ENCODE peak calls at places on chromosomes 5 and 9, in seven cellular contexts. A is fibroblast of lung; T is psoas muscle; V is osteoblast; K is heart left ventricle; B is breast epithelium; N is CD8-positive, alpha-beta T cell. Q is an unnamed sample.

GRCh38 chr5:132661231-132662003 is 3.4 kb downstream of the IL13 start:
- DNase-seq in K (no peak), N (no peak), V (peak; percentile 80), T (no peak), A (no peak), B (no peak), Q (no peak)

GRCh38 chr9:31030741-31031202 is 1353.7 kb upstream of the ACO1 start:
- DNase-seq in V (peak; percentile 50), K (no peak), B (no peak), T (no peak), N (no peak), A (peak; percentile 59), Q (no peak)

GRCh38 chr5:65141487-65141886 is 340.2 kb downstream of the ADAMTS6 start:
- DNase-seq in N (no peak), B (no peak), A (peak; percentile 51), T (no peak), K (no peak), V (no peak), Q (no peak)

GRCh38 chr9:110104201-110104845 is 103.6 kb downstream of the C9orf152 start:
- DNase-seq in A (peak; percentile 80), T (no peak), N (no peak), V (peak; percentile 58), B (no peak), K (no peak), Q (no peak)

GRCh38 chr9:33180526-33181184 is 13.5 kb upstream of the B4GALT1 start:
- DNase-seq in V (peak; percentile 81), B (no peak), A (peak; percentile 85), T (no peak), K (no peak), N (no peak), Q (no peak)

GRCh38 chr5:156835905-156836304 is 14.2 kb upstream of the PPP1R2B start:
- DNase-seq in K (no peak), N (no peak), T (no peak), A (no peak), V (no peak), B (no peak), Q (no peak)

GRCh38 chr9:120902824-120903608 is 23.6 kb downstream of the TRAF1 start:
- DNase-seq in B (no peak), N (no peak), K (no peak), V (no peak), T (no peak), A (no peak), Q (no peak)

GRCh38 chr5:173293817-173294672 is 34.2 kb downstream of the STC2 start:
- DNase-seq in A (peak; percentile 53), B (peak; percentile 84), K (peak; percentile 72), V (peak; percentile 93), N (peak; percentile 59), T (peak; percentile 85), Q (no peak)

GRCh38 chr5:79560774-79561524 is 47.0 kb upstream of the HOMER1 start:
- DNase-seq in N (no peak), T (no peak), V (peak; percentile 17), K (no peak), B (no peak), A (peak; percentile 61), Q (no peak)

GRCh38 chr5:96340357-96340756 is 92.7 kb downstream of the PCSK1 start:
- DNase-seq in T (no peak), B (no peak), K (no peak), V (no peak), N (no peak), A (peak; percentile 51), Q (no peak)

GRCh38 chr5:80959768-80960442 is at the start of gene RASGRF2:
- DNase-seq in T (no peak), V (peak; percentile 85), A (peak; percentile 59), N (peak; percentile 46), B (no peak), K (peak; percentile 31), Q (no peak)

GRCh38 chr5:96324708-96325107 is 108.3 kb downstream of the PCSK1 start:
- DNase-seq in T (no peak), B (no peak), A (peak; percentile 84), V (peak; percentile 53), K (no peak), N (no peak), Q (no peak)

GRCh38 chr5:127013407-127013806 is 17.0 kb downstream of the MARCHF3 start:
- DNase-seq in V (no peak), T (no peak), K (no peak), B (no peak), N (no peak), A (no peak), Q (no peak)

GRCh38 chr9:109017493-109017892 is 4.2 kb upstream of the CTNNAL1 start:
- DNase-seq in V (no peak), T (no peak), A (no peak), K (no peak), N (no peak), B (no peak), Q (no peak)

GRCh38 chr9:90032296-90033029 is 427.7 kb downstream of the GADD45G start:
- DNase-seq in T (no peak), B (no peak), N (no peak), A (no peak), V (no peak), K (no peak), Q (no peak)

GRCh38 chr9:113951032-113951372 is 74.9 kb downstream of the ZNF618 start:
- DNase-seq in V (no peak), B (no peak), N (no peak), A (no peak), K (no peak), T (no peak), Q (no peak)

GRCh38 chr5:96936431-96937221 is 746 bp downstream of the LNPEP start:
- DNase-seq in A (peak; percentile 29), V (peak; percentile 66), T (peak; percentile 70), N (peak; percentile 58), B (no peak), K (peak; percentile 33), Q (no peak)

GRCh38 chr5:112737472-112738179 is at the start of gene APC:
- DNase-seq in B (peak; percentile 85), T (peak; percentile 95), V (peak; percentile 92), K (peak; percentile 93), N (peak; percentile 73), A (peak; percentile 91), Q (peak; percentile 98)

GRCh38 chr9:114900937-114901802 is 29.2 kb downstream of the TNFSF8 start:
- DNase-seq in B (no peak), A (peak; percentile 85), N (no peak), T (no peak), K (no peak), V (no peak), Q (no peak)

GRCh38 chr5:10594591-10595210 is 30.8 kb downstream of the ANKRD33B start:
- DNase-seq in T (no peak), A (peak; percentile 79), B (no peak), N (no peak), K (no peak), V (no peak), Q (no peak)

GRCh38 chr5:51201708-51202107 is 181.5 kb upstream of the ISL1 start:
- DNase-seq in K (no peak), T (no peak), V (no peak), A (no peak), B (no peak), N (no peak), Q (no peak)

GRCh38 chr5:34660444-34660843 is 4.3 kb downstream of the RAI14 start:
- DNase-seq in K (no peak), V (peak; percentile 91), B (no peak), T (no peak), N (no peak), A (peak; percentile 99), Q (no peak)

GRCh38 chr5:136686192-136686872 is 321.0 kb upstream of the TRPC7 start:
- DNase-seq in T (no peak), B (no peak), N (no peak), A (peak; percentile 43), V (no peak), K (no peak), Q (no peak)

GRCh38 chr9:2271426-2271825 is 256.3 kb downstream of the SMARCA2 start:
- DNase-seq in T (no peak), N (no peak), V (peak; percentile 5), B (no peak), K (no peak), A (peak; percentile 10), Q (no peak)

GRCh38 chr9:33044677-33045282 is 19.7 kb downstream of the DNAJA1 start:
- DNase-seq in A (peak; percentile 28), T (no peak), K (peak; percentile 34), V (peak; percentile 60), B (no peak), N (no peak), Q (no peak)

GRCh38 chr5:4945296-4945695 is 194.8 kb upstream of the ADAMTS16 start:
- DNase-seq in V (no peak), T (no peak), B (no peak), K (no peak), N (no peak), A (no peak), Q (no peak)

GRCh38 chr5:122415481-122416120 is 103.6 kb downstream of the SNCAIP start:
- DNase-seq in A (peak; percentile 62), N (no peak), K (peak; percentile 33), T (peak; percentile 46), V (peak; percentile 71), B (no peak), Q (no peak)
- TF ChIP-seq CTCF in A (peak; percentile 72), N (no peak), K (peak; percentile 60), T (peak; percentile 32), V (peak; percentile 80), B (peak; percentile 34), Q (peak; percentile 83)

DNA sequence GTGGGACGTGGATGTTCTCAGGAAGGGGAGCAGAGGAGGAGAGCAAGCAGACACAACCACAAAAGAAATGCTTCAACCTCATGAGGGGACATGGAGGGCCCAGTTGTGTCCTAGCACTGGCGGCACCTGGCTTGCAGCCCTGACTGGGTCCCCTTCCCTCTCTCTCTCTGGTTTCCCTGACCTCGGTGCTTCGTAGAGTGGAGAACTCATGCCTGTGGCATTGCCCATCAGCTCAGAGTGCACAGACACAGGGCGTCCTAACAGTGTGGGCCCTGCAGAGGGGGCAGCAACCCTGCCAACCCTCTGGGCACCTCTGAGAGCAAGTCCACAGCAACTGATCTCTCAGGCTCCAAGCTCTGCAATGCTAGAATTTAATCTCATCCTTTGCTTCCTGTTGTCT is 140.6 kb downstream of the BARX1 start:
- DNase-seq in B (no peak), N (no peak), V (no peak), T (no peak), A (no peak), K (no peak), Q (no peak)
- TF ChIP-seq CTCF in B (no peak), N (no peak), V (peak; percentile 7), T (peak; percentile 4), A (no peak), K (no peak), Q (peak; percentile 42)

GRCh38 chr9:101093620-101094019 is 65.1 kb downstream of the PLPPR1 start:
- DNase-seq in V (no peak), A (peak; percentile 52), N (no peak), T (no peak), K (no peak), B (no peak), Q (no peak)
- TF ChIP-seq CTCF in V (no peak), A (no peak), N (no peak), T (no peak), K (no peak), B (no peak), Q (no peak)

GRCh38 chr5:119873611-119874010 is 244.3 kb downstream of the FAM170A start:
- DNase-seq in V (peak; percentile 1), N (no peak), B (no peak), K (no peak), T (no peak), A (no peak), Q (no peak)

GRCh38 chr5:119876522-119876921 is 247.2 kb downstream of the FAM170A start:
- DNase-seq in A (no peak), N (no peak), T (no peak), B (no peak), V (no peak), K (no peak), Q (no peak)

GRCh38 chr5:119879446-119879845 is 250.1 kb downstream of the FAM170A start:
- DNase-seq in N (no peak), B (no peak), T (no peak), V (no peak), A (no peak), K (no peak), Q (no peak)

GRCh38 chr5:119878712-119879111 is 249.4 kb downstream of the FAM170A start:
- DNase-seq in B (no peak), N (no peak), T (no peak), K (no peak), V (no peak), A (no peak), Q (no peak)
- TF ChIP-seq CTCF in B (no peak), N (no peak), T (no peak), K (no peak), V (no peak), A (no peak), Q (no peak)

Q was measured in chondrocyte.